ENCODE peak calls at places on chromosome 17, in six cellular contexts. J is uterus, I is fibroblast of lung, U is foreskin keratinocyte, V is gastrocnemius medialis, K is upper lobe of right lung. B is an unnamed sample.

GRCh38 chr17:27965224-27965623 is 72.1 kb upstream of the LYRM9 start:
- DNase-seq in J (no peak), I (no peak), U (no peak), V (no peak), K (no peak), B (no peak)

GRCh38 chr17:7207120-7208001 is 12.3 kb downstream of the DLG4 start:
- DNase-seq in J (peak; percentile 73), I (peak; percentile 25), U (no peak), V (no peak), K (no peak), B (no peak)

GRCh38 chr17:64741924-64742670 is 80.0 kb upstream of the SMURF2 start:
- DNase-seq in J (peak; percentile 50), I (peak; percentile 72), U (no peak), V (peak; percentile 74), K (no peak), B (no peak)

GRCh38 chr17:82247856-82248671 is 19.2 kb downstream of the SLC16A3 start:
- DNase-seq in J (no peak), I (no peak), U (no peak), V (no peak), K (peak; percentile 52), B (no peak)

GRCh38 chr17:17152385-17152784 is 53.7 kb downstream of the PLD6 start:
- DNase-seq in J (no peak), I (peak; percentile 9), U (no peak), V (peak; percentile 47), K (peak; percentile 73), B (peak; percentile 11)

GRCh38 chr17:46176975-46177374 is 16.3 kb downstream of the KANSL1 start:
- DNase-seq in J (no peak), I (no peak), U (no peak), V (no peak), K (no peak), B (no peak)

GRCh38 chr17:42706732-42707131 is 24.4 kb downstream of the CNTNAP1 start:
- DNase-seq in J (no peak), I (no peak), U (no peak), V (no peak), K (no peak), B (no peak)

GRCh38 chr17:60231234-60231633 is 81.5 kb downstream of the CA4 start:
- DNase-seq in J (no peak), I (peak; percentile 20), U (no peak), V (no peak), K (no peak), B (peak; percentile 9)

GRCh38 chr17:63740464-63741181 is 976 bp downstream of the STRADA start:
- DNase-seq in J (no peak), I (peak; percentile 8), U (peak; percentile 57), V (no peak), K (no peak), B (peak; percentile 34)

DNA sequence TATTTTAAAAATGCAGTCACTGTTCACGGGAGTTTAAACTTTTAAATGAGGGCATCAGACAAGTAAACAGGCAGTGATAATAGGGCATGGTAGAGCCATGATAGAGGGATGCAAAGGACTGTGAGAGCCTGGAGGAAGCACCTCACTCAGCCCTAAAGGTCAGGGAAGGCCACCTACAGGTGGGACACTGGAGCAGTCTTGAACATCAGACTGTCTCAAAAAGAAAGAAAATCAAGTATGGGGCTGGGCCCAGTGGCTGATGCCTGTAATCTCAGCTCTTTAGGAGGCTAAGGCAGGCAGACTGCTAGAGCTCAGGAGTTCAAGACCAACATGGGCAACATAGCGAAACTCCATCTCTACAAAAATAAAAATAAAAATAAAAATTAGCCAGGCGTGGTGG is 31.0 kb upstream of the DHRS7B start:
- DNase-seq in J (no peak), I (no peak), U (no peak), V (no peak), K (no peak), B (no peak)
- TF ChIP-seq CTCF in J (no peak), I (no peak), U (no peak), V (no peak), K (no peak), B (no peak)

DNA sequence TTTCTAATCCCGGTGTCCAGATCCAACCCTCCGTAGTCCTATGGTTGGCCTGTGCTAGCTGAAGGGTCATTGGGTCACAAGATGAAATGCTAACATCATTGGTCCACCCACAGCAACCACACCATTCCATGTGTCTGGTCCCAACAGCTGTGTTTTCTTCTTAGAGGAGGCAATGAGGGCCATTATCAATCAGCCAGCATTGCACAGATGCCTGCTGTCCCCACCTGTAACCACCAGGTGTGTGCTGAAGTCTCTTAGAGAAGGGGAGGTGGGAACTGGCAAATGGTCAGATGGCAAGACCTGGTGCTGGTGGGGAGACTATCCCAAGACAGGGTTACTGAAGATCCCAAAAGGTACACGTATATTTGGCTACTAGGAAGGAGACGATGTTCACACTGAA is 37.4 kb downstream of the HIC1 start:
- DNase-seq in J (no peak), I (no peak), U (no peak), V (no peak), K (no peak), B (no peak)
- H3K4me1 ChIP-seq in J (peaks cover 20% of the 10 kb centered on the region), I (peaks cover 34% of the 10 kb centered on the region), U (peaks cover 6% of the 10 kb centered on the region), V (peaks cover 43% of the 10 kb centered on the region), K (peaks cover 67% of the 10 kb centered on the region), B (peaks cover 14% of the 10 kb centered on the region)

DNA sequence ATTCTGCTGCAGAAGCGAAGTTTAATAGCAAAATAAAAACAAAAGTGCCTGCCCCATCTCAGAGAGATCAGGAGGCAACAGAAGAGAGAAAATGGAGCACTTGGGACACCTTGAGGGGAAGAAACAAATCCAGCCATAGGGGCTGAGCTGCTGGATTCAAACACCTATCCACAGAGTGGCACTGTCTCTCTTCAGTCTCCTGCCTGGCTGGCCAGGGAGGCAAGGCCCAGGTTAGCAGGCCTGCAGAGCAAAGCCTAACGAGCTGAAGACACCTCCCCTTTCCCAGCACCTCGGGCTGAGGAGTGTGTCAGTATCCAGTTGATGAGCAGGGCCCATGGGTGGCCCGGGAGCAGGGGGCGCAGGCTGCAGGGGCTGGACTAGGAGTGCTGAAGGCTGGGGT is 8.8 kb upstream of the KRT31 start:
- DNase-seq in J (no peak), I (no peak), U (no peak), V (no peak), K (no peak), B (peak; percentile 67)
- TF ChIP-seq CTCF in J (no peak), I (no peak), U (peak; percentile 75), V (no peak), K (no peak), B (peak; percentile 67)

DNA sequence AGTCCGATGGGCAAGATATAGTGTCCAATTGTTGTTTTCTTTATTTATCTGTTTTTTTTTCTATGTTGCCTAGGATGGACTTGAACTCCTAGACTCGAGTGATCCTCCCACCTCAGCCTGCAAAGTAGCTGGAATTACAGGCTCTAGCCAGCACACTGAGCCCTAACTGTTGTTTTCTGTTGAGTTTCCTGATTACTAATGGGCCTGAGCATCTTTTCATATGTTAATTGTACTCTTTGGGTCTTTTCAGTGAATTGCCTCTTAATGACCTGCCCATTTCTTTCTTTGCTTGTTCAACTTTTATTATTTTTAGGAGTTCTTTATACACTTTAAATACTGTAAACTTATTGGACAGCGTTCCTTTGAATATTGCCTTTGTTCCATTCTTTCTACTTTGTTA is 213.0 kb downstream of the HS3ST3B1 start:
- DNase-seq in J (no peak), I (no peak), U (no peak), V (no peak), K (no peak), B (no peak)
- H3K4me1 ChIP-seq in J (no peaks in the 10 kb centered on the region), I (no peaks in the 10 kb centered on the region), U (no peaks in the 10 kb centered on the region), V (no peaks in the 10 kb centered on the region), K (no peaks in the 10 kb centered on the region), B (no peaks in the 10 kb centered on the region)

B was measured in mammary epithelial cell.